ENCODE peak calls at places on chromosome 4, in four cellular contexts. D is H9, V is mesendoderm, K is H1. I is an unnamed sample.

GRCh38 chr4:125522992-125523391 is 208.2 kb downstream of the FAT4 start:
- DNase-seq in K (peak; percentile 50), D (peak; percentile 63), V (peak; percentile 32), I (no peak)

GRCh38 chr4:186441502-186441901 is 113.9 kb downstream of the MTNR1A start:
- DNase-seq in K (no peak), V (no peak), D (no peak), I (no peak)

GRCh38 chr4:17884063-17884462 is 73.3 kb downstream of the NCAPG start:
- DNase-seq in D (no peak), K (no peak), V (no peak), I (peak; percentile 61)

GRCh38 chr4:186765138-186765537 is 41.5 kb upstream of the FAT1 start:
- DNase-seq in K (peak; percentile 48), V (no peak), D (peak; percentile 52), I (peak; percentile 20)

GRCh38 chr4:41258783-41259182 is 2.1 kb downstream of the UCHL1 start:
- DNase-seq in V (peak; percentile 88), D (peak; percentile 41), K (no peak), I (peak; percentile 86)

GRCh38 chr4:19074061-19074460 is 1052.5 kb upstream of the LCORL start:
- DNase-seq in D (no peak), V (no peak), K (no peak), I (no peak)

GRCh38 chr4:107951551-107951950 is 20.2 kb downstream of the CYP2U1 start:
- DNase-seq in D (no peak), V (no peak), K (no peak), I (peak; percentile 89)

GRCh38 chr4:122542411-122543236 is 78.2 kb downstream of the IL21 start:
- DNase-seq in D (no peak), V (no peak), K (no peak), I (peak; percentile 65)

DNA sequence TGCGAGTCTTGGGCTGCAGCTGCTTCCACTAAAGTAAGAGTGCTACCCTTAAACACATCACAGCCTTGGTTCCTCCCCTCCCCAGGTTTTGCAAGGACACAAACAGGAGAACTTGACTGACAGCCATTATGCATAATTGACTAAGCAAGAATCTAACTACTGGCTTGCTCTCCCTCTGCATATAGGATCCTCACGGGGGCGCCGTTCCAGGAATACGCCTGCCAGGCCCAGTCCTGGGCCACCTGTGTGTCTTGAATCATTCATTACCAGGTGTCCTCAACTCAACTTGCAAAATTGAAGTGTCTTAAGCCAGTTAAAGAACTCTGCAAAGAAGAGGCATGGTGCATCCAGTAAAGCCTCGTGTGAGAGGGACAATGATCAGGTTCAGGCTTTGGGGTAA is 273.3 kb upstream of the HS3ST1 start:
- DNase-seq in D (peak; percentile 45), K (no peak), V (peak; percentile 3), I (no peak)
- H3K56ac ChIP-seq in D (no peak overlapping the region), K (no peak overlapping the region), V (no peak overlapping the region), I (no peak overlapping the region)

DNA sequence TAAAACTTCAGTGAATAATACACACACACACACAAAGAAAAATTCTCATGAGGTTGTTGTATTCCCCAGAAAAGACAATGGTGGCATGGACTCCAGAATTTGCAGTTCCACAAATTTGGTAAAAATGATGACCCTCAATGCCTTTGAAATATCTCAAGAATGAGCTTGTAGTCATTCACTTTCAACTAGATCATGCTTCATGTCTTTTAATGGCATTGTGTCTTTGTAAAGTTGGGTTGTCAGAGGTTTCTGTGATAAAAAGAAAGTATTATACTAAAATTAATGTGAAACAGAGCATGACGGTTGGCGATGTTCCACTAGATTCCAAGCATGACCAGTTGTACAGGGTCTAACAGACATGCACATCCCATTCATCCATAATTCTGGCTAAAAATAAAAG is 685.0 kb upstream of the FRG1 start:
- DNase-seq in V (no peak), D (no peak), K (no peak), I (no peak)
- H3K56ac ChIP-seq in V (no peak overlapping the region), D (no peak overlapping the region), K (no peak overlapping the region), I (no peak overlapping the region)

GRCh38 chr4:114043116-114043515 is 63.7 kb upstream of the ARSJ start:
- DNase-seq in K (no peak), V (no peak), D (no peak), I (peak; percentile 26)

GRCh38 chr4:114040319-114041116 is 61.1 kb upstream of the ARSJ start:
- DNase-seq in D (no peak), V (peak; percentile 15), K (no peak), I (peak; percentile 26)

GRCh38 chr4:114037981-114038380 is 58.5 kb upstream of the ARSJ start:
- DNase-seq in D (no peak), K (no peak), V (no peak), I (no peak)

GRCh38 chr4:114038762-114039392 is 59.4 kb upstream of the ARSJ start:
- DNase-seq in D (no peak), V (no peak), K (no peak), I (no peak)

GRCh38 chr4:114041117-114041475 is 61.6 kb upstream of the ARSJ start:
- DNase-seq in V (peak; percentile 10), D (no peak), K (no peak), I (peak; percentile 57)
- H3K56ac ChIP-seq in V (no peak overlapping the region), D (no peak overlapping the region), K (no peak overlapping the region), I (no peak overlapping the region)

GRCh38 chr4:105207386-105207785 is 60.7 kb downstream of the TET2 start:
- DNase-seq in D (no peak), V (no peak), K (no peak), I (no peak)
- H3K56ac ChIP-seq in D (no peak overlapping the region), V (no peak overlapping the region), K (no peak overlapping the region), I (no peak overlapping the region)

GRCh38 chr4:97027989-97028388 is 1115.3 kb downstream of the STPG2 start:
- DNase-seq in K (no peak), D (no peak), V (no peak), I (no peak)
- H3K56ac ChIP-seq in K (no peak overlapping the region), D (no peak overlapping the region), V (no peak overlapping the region), I (no peak overlapping the region)

GRCh38 chr4:113008726-113009125 is 40.7 kb upstream of the ANK2 start:
- DNase-seq in D (no peak), K (no peak), V (no peak), I (no peak)

GRCh38 chr4:113012122-113012725 is 37.2 kb upstream of the ANK2 start:
- DNase-seq in V (no peak), K (no peak), D (no peak), I (no peak)

GRCh38 chr4:113004655-113005054 is 44.8 kb upstream of the ANK2 start:
- DNase-seq in K (no peak), D (no peak), V (no peak), I (no peak)

GRCh38 chr4:113003841-113004240 is 45.6 kb upstream of the ANK2 start:
- DNase-seq in D (no peak), V (no peak), K (no peak), I (no peak)

GRCh38 chr4:113006632-113007031 is 42.8 kb upstream of the ANK2 start:
- DNase-seq in V (no peak), K (no peak), D (no peak), I (no peak)
- H3K56ac ChIP-seq in V (no peak overlapping the region), K (no peak overlapping the region), D (no peak overlapping the region), I (no peak overlapping the region)

GRCh38 chr4:44701037-44701436 is 22.8 kb downstream of the GUF1 start:
- DNase-seq in K (no peak), D (no peak), V (no peak), I (no peak)

GRCh38 chr4:44700427-44700826 is 22.2 kb downstream of the GUF1 start:
- DNase-seq in V (no peak), D (no peak), K (no peak), I (no peak)

GRCh38 chr4:44704673-44705072 is 21.7 kb downstream of the GNPDA2 start:
- DNase-seq in D (no peak), V (no peak), K (no peak), I (no peak)
- H3K56ac ChIP-seq in D (no peak overlapping the region), V (no peak overlapping the region), K (no peak overlapping the region), I (no peak overlapping the region)

GRCh38 chr4:142367326-142368188 is 478.5 kb downstream of the INPP4B start:
- DNase-seq in K (no peak), D (no peak), V (no peak), I (no peak)

GRCh38 chr4:142366821-142367220 is 479.3 kb downstream of the INPP4B start:
- DNase-seq in D (no peak), V (peak; percentile 13), K (no peak), I (no peak)

GRCh38 chr4:142365386-142365785 is 480.7 kb downstream of the INPP4B start:
- DNase-seq in K (no peak), V (peak; percentile 10), D (no peak), I (no peak)

GRCh38 chr4:142372570-142373300 is 473.4 kb downstream of the INPP4B start:
- DNase-seq in V (no peak), K (no peak), D (no peak), I (peak; percentile 19)

GRCh38 chr4:142369141-142369540 is 477.0 kb downstream of the INPP4B start:
- DNase-seq in D (no peak), K (no peak), V (peak; percentile 46), I (no peak)
- H3K56ac ChIP-seq in D (no peak overlapping the region), K (no peak overlapping the region), V (no peak overlapping the region), I (no peak overlapping the region)

GRCh38 chr4:101256222-101256621 is 91.1 kb downstream of the PPP3CA start:
- DNase-seq in D (no peak), V (no peak), K (no peak), I (no peak)
- H3K56ac ChIP-seq in D (no peak overlapping the region), V (no peak overlapping the region), K (no peak overlapping the region), I (no peak overlapping the region)

GRCh38 chr4:37671072-37671471 is 15.1 kb downstream of the RELL1 start:
- DNase-seq in D (no peak), V (no peak), K (no peak), I (no peak)

GRCh38 chr4:37674446-37674845 is 11.7 kb downstream of the RELL1 start:
- DNase-seq in V (no peak), K (no peak), D (no peak), I (no peak)

GRCh38 chr4:37675587-37676290 is 10.4 kb downstream of the RELL1 start:
- DNase-seq in V (no peak), D (no peak), K (no peak), I (no peak)

GRCh38 chr4:37670249-37670648 is 15.9 kb downstream of the RELL1 start:
- DNase-seq in V (no peak), K (no peak), D (no peak), I (no peak)

GRCh38 chr4:37673523-37674192 is 12.5 kb downstream of the RELL1 start:
- DNase-seq in D (no peak), K (no peak), V (no peak), I (no peak)
- H3K56ac ChIP-seq in D (no peak overlapping the region), K (no peak overlapping the region), V (no peak overlapping the region), I (no peak overlapping the region)

I was measured in IMR-90.